ENCODE peak calls at places on chromosomes 1 and 21, in eight cellular contexts. G is psoas muscle, M is SK-N-SH, Z is body of pancreas, N is uterus, Y is HCT116, C is IMR-90, R is K562. P is an unnamed sample.

GRCh38 chr1:58047265-58047858 is 499.2 kb downstream of the OMA1 start:
- DNase-seq in Y (no peak), R (peak; percentile 37), Z (peak; percentile 39), C (no peak), N (no peak), G (no peak), M (peak; percentile 76), P (no peak)

GRCh38 chr1:32886012-32886827 is at the start of gene HPCA:
- DNase-seq in Y (no peak), M (peak; percentile 76), Z (peak; percentile 78), R (peak; percentile 88), N (no peak), G (peak; percentile 77), C (peak; percentile 48), P (peak; percentile 46)

GRCh38 chr1:112998592-112999235 is 42.7 kb upstream of the SLC16A1 start:
- DNase-seq in G (peak; percentile 79), M (peak; percentile 21), Z (peak; percentile 74), N (peak; percentile 70), C (peak; percentile 71), Y (no peak), R (peak; percentile 38), P (peak; percentile 45)

GRCh38 chr1:9671377-9672140 is 20.0 kb downstream of the PIK3CD start:
- DNase-seq in N (no peak), Y (peak; percentile 44), G (no peak), Z (no peak), M (no peak), C (peak; percentile 84), R (no peak), P (no peak)

GRCh38 chr1:2103901-2104590 is 53.8 kb downstream of the PRKCZ start:
- DNase-seq in C (no peak), M (no peak), R (no peak), Z (no peak), G (no peak), Y (no peak), N (no peak), P (no peak)

GRCh38 chr1:78840447-78841251 is 165.9 kb downstream of the ADGRL4 start:
- DNase-seq in N (no peak), G (no peak), C (peak; percentile 83), M (no peak), R (no peak), Z (peak; percentile 13), Y (no peak), P (no peak)

GRCh38 chr1:108561731-108562326 is 1.9 kb downstream of the EEIG2 start:
- DNase-seq in N (peak; percentile 19), M (peak; percentile 56), Z (peak; percentile 87), R (peak; percentile 86), G (peak; percentile 56), C (no peak), Y (peak; percentile 72), P (peak; percentile 38)

GRCh38 chr1:82728206-82728605 is 927.5 kb downstream of the ADGRL2 start:
- DNase-seq in G (no peak), Y (no peak), R (no peak), M (no peak), N (no peak), C (no peak), Z (no peak), P (no peak)

GRCh38 chr1:36352141-36352909 is 28.9 kb upstream of the EVA1B start:
- DNase-seq in R (no peak), Y (no peak), G (peak; percentile 41), Z (no peak), N (no peak), C (peak; percentile 42), M (no peak), P (no peak)

GRCh38 chr1:13667696-13668095 is 32.3 kb upstream of the PRDM2 start:
- DNase-seq in Y (no peak), G (no peak), N (no peak), M (no peak), Z (no peak), R (no peak), C (no peak), P (no peak)

GRCh38 chr1:67479146-67479891 is 49.1 kb upstream of the SERBP1 start:
- DNase-seq in R (peak; percentile 95), M (no peak), Z (peak; percentile 77), G (no peak), N (peak; percentile 77), Y (no peak), C (no peak), P (no peak)

GRCh38 chr1:1208713-1209433 is 2.5 kb upstream of the TNFRSF18 start:
- DNase-seq in C (peak; percentile 30), N (no peak), R (peak; percentile 74), Y (no peak), M (no peak), G (peak; percentile 50), Z (no peak), P (peak; percentile 12)

DNA sequence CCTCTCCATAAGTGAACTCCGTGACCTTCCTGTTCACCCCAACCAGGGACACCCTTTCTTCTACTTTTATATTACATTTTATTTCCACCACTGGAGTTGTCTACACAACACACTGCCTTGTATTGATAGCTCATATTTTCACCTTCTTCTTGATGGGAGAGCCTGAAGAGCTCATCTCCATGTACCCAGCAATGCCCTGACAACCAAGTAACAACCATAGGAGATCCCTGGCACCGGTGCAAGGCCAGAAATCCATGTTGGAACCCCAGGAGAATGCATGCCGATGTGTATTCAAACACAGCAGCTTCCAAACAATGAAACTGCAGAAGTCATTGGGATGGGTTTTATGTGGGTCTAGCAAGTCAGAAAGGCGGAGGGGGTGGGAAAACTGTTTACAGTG is 15.5 kb downstream of the TENT5C start:
- DNase-seq in N (no peak), R (no peak), M (no peak), Y (no peak), Z (no peak), G (no peak), C (no peak), P (no peak)
- H3K4me1 ChIP-seq in N (no peaks in the 10 kb centered on the region), R (peaks cover 4% of the 10 kb centered on the region), M (no peaks in the 10 kb centered on the region), Y (no peaks in the 10 kb centered on the region), Z (peaks cover 97% of the 10 kb centered on the region), G (peaks cover 10% of the 10 kb centered on the region), C (peaks cover under 1% of the 10 kb centered on the region), P (peaks cover 18% of the 10 kb centered on the region)

GRCh38 chr21:46458315-46459023 is at the start of gene DIP2A:
- DNase-seq in C (peak; percentile 95), N (peak; percentile 93), Z (peak; percentile 95), G (peak; percentile 99), Y (peak; percentile 91), M (peak; percentile 100), R (peak; percentile 99), P (peak; percentile 95)
- TF ChIP-seq CTCF in C (no peak), N (no peak), Z (no peak), G (no peak), Y (no peak), M (no peak), R (peak; percentile 47), P (no peak)

GRCh38 chr1:37481289-37482003 is 7.1 kb downstream of the ZC3H12A start:
- DNase-seq in M (no peak), C (no peak), N (no peak), R (no peak), G (no peak), Z (no peak), Y (no peak), P (no peak)
- H3K4me1 ChIP-seq in M (peaks cover 48% of the 10 kb centered on the region), C (peaks cover 44% of the 10 kb centered on the region), N (peaks cover 32% of the 10 kb centered on the region), R (peaks cover 57% of the 10 kb centered on the region), G (peaks cover 61% of the 10 kb centered on the region), Z (peaks cover 93% of the 10 kb centered on the region), Y (peaks cover 50% of the 10 kb centered on the region), P (peaks cover 68% of the 10 kb centered on the region)

GRCh38 chr1:94542088-94542671 is 621 bp upstream of the F3 start:
- DNase-seq in G (peak; percentile 74), R (no peak), N (peak; percentile 62), M (peak; percentile 62), Y (no peak), C (peak; percentile 83), Z (peak; percentile 57), P (peak; percentile 61)

GRCh38 chr1:94539496-94539895 is 2.1 kb downstream of the F3 start:
- DNase-seq in G (no peak), Y (no peak), C (peak; percentile 55), M (no peak), N (no peak), Z (no peak), R (no peak), P (peak; percentile 31)

GRCh38 chr1:94540440-94541174 is 952 bp downstream of the F3 start:
- DNase-seq in C (no peak), M (no peak), N (no peak), G (no peak), Y (no peak), Z (peak; percentile 38), R (no peak), P (no peak)

GRCh38 chr1:94543003-94543402 is 1.4 kb upstream of the F3 start:
- DNase-seq in N (no peak), M (no peak), Z (no peak), G (no peak), C (peak; percentile 69), R (no peak), Y (no peak), P (no peak)

GRCh38 chr1:94541175-94542087 is at the start of gene F3:
- DNase-seq in G (peak; percentile 93), R (peak; percentile 77), Z (peak; percentile 98), M (peak; percentile 92), Y (peak; percentile 70), C (peak; percentile 91), N (peak; percentile 91), P (peak; percentile 89)
- TF ChIP-seq CTCF in G (no peak), R (no peak), Z (peak; percentile 18), M (no peak), Y (no peak), C (peak; percentile 28), N (no peak), P (no peak)

GRCh38 chr1:201756411-201756810 is 72.5 kb upstream of the IPO9 start:
- DNase-seq in R (no peak), N (no peak), Z (no peak), G (no peak), M (no peak), C (peak; percentile 80), Y (no peak), P (no peak)

GRCh38 chr1:201761178-201761577 is 67.8 kb upstream of the IPO9 start:
- DNase-seq in Z (no peak), G (no peak), R (no peak), C (no peak), N (no peak), M (no peak), Y (no peak), P (no peak)

GRCh38 chr1:201759194-201759814 is 69.7 kb upstream of the IPO9 start:
- DNase-seq in M (no peak), R (no peak), G (no peak), N (no peak), Y (no peak), C (peak; percentile 59), Z (no peak), P (no peak)

GRCh38 chr1:201760516-201760915 is 68.4 kb upstream of the IPO9 start:
- DNase-seq in Y (no peak), R (no peak), C (peak; percentile 50), G (no peak), M (no peak), Z (no peak), N (no peak), P (no peak)

GRCh38 chr1:201758508-201759050 is 70.4 kb upstream of the IPO9 start:
- DNase-seq in R (no peak), N (no peak), M (no peak), Y (no peak), Z (no peak), C (no peak), G (no peak), P (no peak)
- H3K4me1 ChIP-seq in R (no peaks in the 10 kb centered on the region), N (no peaks in the 10 kb centered on the region), M (peaks cover 33% of the 10 kb centered on the region), Y (peaks cover 8% of the 10 kb centered on the region), Z (no peaks in the 10 kb centered on the region), C (peaks cover 29% of the 10 kb centered on the region), G (no peaks in the 10 kb centered on the region), P (peaks cover 100% of the 10 kb centered on the region)

P was measured in left ventricle myocardium inferior.